ENCODE peak calls at places on chromosomes 1 and 21, in nine cellular contexts. E is Panc1, I is endothelial cell of umbilical vein, C is heart left ventricle, B is body of pancreas, X is epithelial cell of prostate, N is uterus, A is aorta, T is right atrium auricular region. Y is an unnamed sample.
A peak's percentile ranks its signal among the peaks of the same experiment; 100 is the strongest.

GRCh38 chr1:38789498-38790169 is 69.9 kb downstream of the RRAGC start:
- DNase-seq in E (no peak), I (no peak), C (no peak), B (no peak), X (no peak), N (no peak), A (no peak), T (no peak), Y (no peak)

GRCh38 chr1:220843481-220844011 is 35.7 kb upstream of the HLX start:
- DNase-seq in E (no peak), I (peak; percentile 99), C (peak; percentile 82), B (no peak), X (no peak), N (peak; percentile 17), A (no peak), T (peak; percentile 82), Y (no peak)

GRCh38 chr1:39671793-39672550 is at the start of gene NT5C1A:
- DNase-seq in E (no peak), I (no peak), C (peak; percentile 70), B (peak; percentile 58), X (no peak), N (no peak), A (peak; percentile 56), T (no peak), Y (no peak)

GRCh38 chr1:155834296-155834926 is 22.6 kb downstream of the GON4L start:
- DNase-seq in E (no peak), I (peak; percentile 30), C (no peak), B (no peak), X (no peak), N (no peak), A (no peak), T (peak; percentile 51), Y (no peak)

GRCh38 chr1:90534669-90535379 is 182.3 kb downstream of the BARHL2 start:
- DNase-seq in E (no peak), I (no peak), C (no peak), B (no peak), X (no peak), N (no peak), A (no peak), T (no peak), Y (no peak)

GRCh38 chr1:218164111-218164929 is 120.8 kb upstream of the RRP15 start:
- DNase-seq in E (no peak), I (peak; percentile 29), C (peak; percentile 50), B (no peak), X (no peak), N (no peak), A (peak; percentile 52), T (no peak), Y (no peak)

GRCh38 chr1:28449904-28450303 is 55.9 kb upstream of the RCC1 start:
- DNase-seq in E (no peak), I (peak; percentile 92), C (no peak), B (no peak), X (no peak), N (no peak), A (no peak), T (no peak), Y (no peak)

GRCh38 chr1:80722611-80723010 is 1078.1 kb upstream of the ADGRL2 start:
- DNase-seq in E (no peak), I (no peak), C (no peak), B (no peak), X (no peak), N (no peak), A (no peak), T (no peak), Y (no peak)

GRCh38 chr1:235632538-235633219 is 16.9 kb downstream of the GNG4 start:
- DNase-seq in E (no peak), I (peak; percentile 80), C (no peak), B (no peak), X (no peak), N (no peak), A (no peak), T (no peak), Y (no peak)

GRCh38 chr1:240435996-240436566 is 175.9 kb downstream of the GREM2 start:
- DNase-seq in E (no peak), I (no peak), C (no peak), B (no peak), X (peak; percentile 3), N (no peak), A (no peak), T (no peak), Y (no peak)

GRCh38 chr21:42524341-42525227 is 10.9 kb downstream of the SLC37A1 start:
- DNase-seq in E (no peak), I (no peak), C (peak; percentile 65), B (no peak), X (no peak), N (peak; percentile 71), A (peak; percentile 67), T (peak; percentile 74), Y (no peak)

GRCh38 chr1:61635529-61635928 is 89.4 kb downstream of the TM2D1 start:
- DNase-seq in E (no peak), I (no peak), C (no peak), B (no peak), X (no peak), N (no peak), A (no peak), T (no peak), Y (no peak)

GRCh38 chr21:28018741-28019669 is 973.7 kb downstream of the LTN1 start:
- DNase-seq in E (no peak), I (no peak), C (no peak), B (peak; percentile 54), X (no peak), N (no peak), A (no peak), T (no peak), Y (peak; percentile 75)

GRCh38 chr1:207806531-207807394 is 54.9 kb downstream of the CD46 start:
- DNase-seq in E (no peak), I (no peak), C (no peak), B (no peak), X (no peak), N (no peak), A (no peak), T (no peak), Y (no peak)

GRCh38 chr1:161069201-161069685 is 448 bp downstream of the ARHGAP30 start:
- DNase-seq in E (no peak), I (no peak), C (no peak), B (no peak), X (no peak), N (no peak), A (peak; percentile 52), T (no peak), Y (no peak)

GRCh38 chr1:161072751-161073449 is 3.2 kb upstream of the ARHGAP30 start:
- DNase-seq in E (no peak), I (no peak), C (no peak), B (no peak), X (no peak), N (no peak), A (no peak), T (no peak), Y (no peak)

GRCh38 chr1:161069731-161070270 is at the start of gene ARHGAP30:
- DNase-seq in E (no peak), I (no peak), C (peak; percentile 72), B (no peak), X (no peak), N (peak; percentile 25), A (peak; percentile 90), T (peak; percentile 71), Y (no peak)

GRCh38 chr1:161071886-161072371 is 2.2 kb upstream of the ARHGAP30 start:
- DNase-seq in E (peak; percentile 41), I (no peak), C (peak; percentile 52), B (peak; percentile 79), X (no peak), N (no peak), A (peak; percentile 72), T (peak; percentile 77), Y (no peak)

GRCh38 chr1:161070737-161071136 is 1.0 kb upstream of the ARHGAP30 start:
- DNase-seq in E (no peak), I (no peak), C (no peak), B (no peak), X (no peak), N (no peak), A (no peak), T (no peak), Y (no peak)
- H3K27ac ChIP-seq in E (no peak overlapping the region), I (no peak overlapping the region), C (no peak overlapping the region), B (no peak overlapping the region), X (peak overlapping the region; percentile 25), N (no peak overlapping the region), A (no peak overlapping the region), T (no peak overlapping the region), Y (no peak overlapping the region)

GRCh38 chr1:40872266-40872665 is 10.1 kb upstream of the CITED4 start:
- DNase-seq in E (no peak), I (no peak), C (no peak), B (no peak), X (no peak), N (no peak), A (no peak), T (no peak), Y (no peak)

GRCh38 chr1:40876891-40877290 is 14.7 kb upstream of the CITED4 start:
- DNase-seq in E (no peak), I (no peak), C (no peak), B (no peak), X (no peak), N (no peak), A (no peak), T (no peak), Y (no peak)

GRCh38 chr1:40877681-40878080 is 15.5 kb upstream of the CITED4 start:
- DNase-seq in E (no peak), I (peak; percentile 94), C (peak; percentile 30), B (peak; percentile 45), X (no peak), N (peak; percentile 48), A (peak; percentile 91), T (peak; percentile 66), Y (no peak)

GRCh38 chr1:40876436-40876761 is 14.2 kb upstream of the CITED4 start:
- DNase-seq in E (no peak), I (no peak), C (no peak), B (no peak), X (no peak), N (no peak), A (no peak), T (no peak), Y (no peak)

GRCh38 chr1:40873863-40874472 is 11.8 kb upstream of the CITED4 start:
- DNase-seq in E (no peak), I (no peak), C (no peak), B (no peak), X (no peak), N (no peak), A (no peak), T (no peak), Y (no peak)
- H3K27ac ChIP-seq in E (peak overlapping the region; percentile 88), I (no peak overlapping the region), C (no peak overlapping the region), B (no peak overlapping the region), X (no peak overlapping the region), N (no peak overlapping the region), A (no peak overlapping the region), T (no peak overlapping the region), Y (no peak overlapping the region)

GRCh38 chr1:226975259-226975908 is 35.3 kb downstream of the COQ8A start:
- DNase-seq in E (no peak), I (no peak), C (no peak), B (peak; percentile 29), X (no peak), N (no peak), A (peak; percentile 38), T (no peak), Y (peak; percentile 72)
- H3K27ac ChIP-seq in E (no peak overlapping the region), I (no peak overlapping the region), C (peak overlapping the region; percentile 93), B (peak overlapping the region; percentile 79), X (no peak overlapping the region), N (peak overlapping the region; percentile 94), A (peak overlapping the region; percentile 89), T (peak overlapping the region; percentile 84), Y (peak overlapping the region; percentile 92)

DNA sequence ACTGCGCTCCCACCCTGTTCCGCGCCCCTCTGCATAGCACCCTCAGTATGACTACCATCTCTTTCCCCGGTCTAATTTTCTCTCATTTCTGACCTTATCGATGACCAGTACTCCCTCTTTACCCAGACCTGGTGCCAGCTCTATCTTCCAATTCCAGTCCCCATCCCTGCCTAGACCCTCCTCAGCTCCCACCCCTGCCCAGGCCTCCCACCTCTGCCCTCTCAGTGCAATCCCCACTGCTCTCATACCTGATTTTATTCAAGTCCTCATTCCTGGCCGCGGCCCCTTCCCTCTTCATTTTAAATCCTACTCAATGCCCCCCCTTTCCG is 1.3 kb downstream of the USP24 start:
- DNase-seq in E (no peak), I (no peak), C (no peak), B (no peak), X (no peak), N (no peak), A (no peak), T (no peak), Y (no peak)
- H3K27ac ChIP-seq in E (peak overlapping the region; percentile 87), I (no peak overlapping the region), C (peak overlapping the region; percentile 99), B (peak overlapping the region; percentile 94), X (peak overlapping the region; percentile 82), N (peak overlapping the region; percentile 92), A (no peak overlapping the region), T (peak overlapping the region; percentile 98), Y (peak overlapping the region; percentile 62)

Y was measured in caudate nucleus.